ENCODE peak calls at places on chromosomes 13 and 19, in seven cellular contexts. One of them, this sample, is unnamed.

GRCh38 chr13:68988176-68988575 is 1119.5 kb upstream of the ATXN8OS start:
- DNase-seq in CD8-positive, alpha-beta T cell: no peak
- DNase-seq in H9: no peak
- DNase-seq in gastrocnemius medialis: no peak
- DNase-seq in mesendoderm: no peak
- DNase-seq in A549: no peak
- DNase-seq in MM.1S: no peak
- DNase-seq in this sample: no peak

GRCh38 chr13:100175803-100176182 is 86.9 kb downstream of the PCCA start:
- DNase-seq in CD8-positive, alpha-beta T cell: no peak
- DNase-seq in gastrocnemius medialis: no peak
- DNase-seq in mesendoderm: peak
- DNase-seq in A549: no peak
- DNase-seq in H9: no peak
- DNase-seq in MM.1S: no peak
- DNase-seq in this sample: no peak

GRCh38 chr13:33633701-33634525 is 184.0 kb upstream of the RFC3 start:
- DNase-seq in MM.1S: no peak
- DNase-seq in CD8-positive, alpha-beta T cell: no peak
- DNase-seq in A549: no peak
- DNase-seq in mesendoderm: peak
- DNase-seq in gastrocnemius medialis: no peak
- DNase-seq in H9: no peak
- DNase-seq in this sample: peak

GRCh38 chr13:100694722-100695644 is 20.4 kb upstream of the TMTC4 start:
- DNase-seq in CD8-positive, alpha-beta T cell: no peak
- DNase-seq in H9: peak
- DNase-seq in mesendoderm: peak
- DNase-seq in MM.1S: no peak
- DNase-seq in A549: peak
- DNase-seq in gastrocnemius medialis: no peak
- DNase-seq in this sample: peak

GRCh38 chr19:4134351-4134750 is 10.4 kb upstream of the MAP2K2 start:
- DNase-seq in CD8-positive, alpha-beta T cell: no peak
- DNase-seq in H9: no peak
- DNase-seq in MM.1S: no peak
- DNase-seq in gastrocnemius medialis: no peak
- DNase-seq in mesendoderm: no peak
- DNase-seq in A549: no peak
- DNase-seq in this sample: no peak

GRCh38 chr19:14615628-14616027 is 32.7 kb downstream of the CLEC17A start:
- DNase-seq in A549: no peak
- DNase-seq in H9: no peak
- DNase-seq in mesendoderm: no peak
- DNase-seq in gastrocnemius medialis: no peak
- DNase-seq in CD8-positive, alpha-beta T cell: no peak
- DNase-seq in MM.1S: no peak
- DNase-seq in this sample: no peak

GRCh38 chr13:29993716-29994488 is 143.5 kb upstream of the UBL3 start:
- DNase-seq in mesendoderm: no peak
- DNase-seq in gastrocnemius medialis: no peak
- DNase-seq in MM.1S: no peak
- DNase-seq in CD8-positive, alpha-beta T cell: no peak
- DNase-seq in H9: no peak
- DNase-seq in A549: no peak
- DNase-seq in this sample: peak

GRCh38 chr19:33063356-33064116 is 1.2 kb downstream of the RHPN2 start:
- DNase-seq in mesendoderm: no peak
- DNase-seq in MM.1S: peak
- DNase-seq in CD8-positive, alpha-beta T cell: no peak
- DNase-seq in A549: no peak
- DNase-seq in H9: peak
- DNase-seq in gastrocnemius medialis: no peak
- DNase-seq in this sample: no peak

GRCh38 chr13:29457299-29457698 is 138.2 kb downstream of the SLC7A1 start:
- DNase-seq in A549: no peak
- DNase-seq in mesendoderm: no peak
- DNase-seq in gastrocnemius medialis: no peak
- DNase-seq in CD8-positive, alpha-beta T cell: no peak
- DNase-seq in H9: no peak
- DNase-seq in MM.1S: no peak
- DNase-seq in this sample: peak

GRCh38 chr13:32098275-32098674 is 66.7 kb downstream of the FRY start:
- DNase-seq in MM.1S: no peak
- DNase-seq in H9: no peak
- DNase-seq in A549: no peak
- DNase-seq in mesendoderm: no peak
- DNase-seq in gastrocnemius medialis: no peak
- DNase-seq in CD8-positive, alpha-beta T cell: no peak
- DNase-seq in this sample: no peak

GRCh38 chr13:28128030-28128429 is 10.3 kb upstream of the PAN3 start:
- DNase-seq in CD8-positive, alpha-beta T cell: no peak
- DNase-seq in gastrocnemius medialis: no peak
- DNase-seq in MM.1S: no peak
- DNase-seq in A549: no peak
- DNase-seq in H9: no peak
- DNase-seq in mesendoderm: no peak
- DNase-seq in this sample: no peak

GRCh38 chr13:29722415-29722814 is 126.9 kb upstream of the SLC7A1 start:
- DNase-seq in H9: no peak
- DNase-seq in A549: no peak
- DNase-seq in mesendoderm: no peak
- DNase-seq in MM.1S: no peak
- DNase-seq in gastrocnemius medialis: no peak
- DNase-seq in CD8-positive, alpha-beta T cell: no peak
- DNase-seq in this sample: no peak

GRCh38 chr19:35093941-35094647 is 21.5 kb upstream of the FXYD3 start:
- DNase-seq in A549: no peak
- DNase-seq in MM.1S: no peak
- DNase-seq in gastrocnemius medialis: no peak
- DNase-seq in CD8-positive, alpha-beta T cell: no peak
- DNase-seq in H9: no peak
- DNase-seq in mesendoderm: no peak
- DNase-seq in this sample: no peak

GRCh38 chr13:39023761-39024160 is 14.1 kb downstream of the PROSER1 start:
- DNase-seq in CD8-positive, alpha-beta T cell: no peak
- DNase-seq in MM.1S: no peak
- DNase-seq in A549: no peak
- DNase-seq in gastrocnemius medialis: no peak
- DNase-seq in H9: no peak
- DNase-seq in mesendoderm: peak
- DNase-seq in this sample: no peak

GRCh38 chr19:48489608-48490216 is 20.5 kb downstream of the CYTH2 start:
- DNase-seq in MM.1S: peak
- DNase-seq in CD8-positive, alpha-beta T cell: peak
- DNase-seq in mesendoderm: peak
- DNase-seq in gastrocnemius medialis: peak
- DNase-seq in H9: peak
- DNase-seq in A549: peak
- DNase-seq in this sample: no peak

GRCh38 chr13:30421093-30422055 is 919 bp upstream of the UBE2L5 start:
- DNase-seq in CD8-positive, alpha-beta T cell: peak
- DNase-seq in gastrocnemius medialis: peak
- DNase-seq in mesendoderm: peak
- DNase-seq in H9: peak
- DNase-seq in A549: peak
- DNase-seq in MM.1S: peak
- DNase-seq in this sample: peak

GRCh38 chr19:41456342-41456918 is 13.5 kb downstream of the ERICH4 start:
- DNase-seq in gastrocnemius medialis: no peak
- DNase-seq in CD8-positive, alpha-beta T cell: no peak
- DNase-seq in MM.1S: no peak
- DNase-seq in H9: no peak
- DNase-seq in A549: no peak
- DNase-seq in mesendoderm: no peak
- DNase-seq in this sample: peak

GRCh38 chr13:30026093-30026492 is 175.7 kb upstream of the UBL3 start:
- DNase-seq in gastrocnemius medialis: no peak
- DNase-seq in mesendoderm: no peak
- DNase-seq in CD8-positive, alpha-beta T cell: no peak
- DNase-seq in A549: no peak
- DNase-seq in H9: no peak
- DNase-seq in MM.1S: no peak
- DNase-seq in this sample: peak

GRCh38 chr13:110297011-110297410 is 9.9 kb downstream of the COL4A1 start:
- DNase-seq in CD8-positive, alpha-beta T cell: no peak
- DNase-seq in A549: no peak
- DNase-seq in H9: no peak
- DNase-seq in MM.1S: no peak
- DNase-seq in mesendoderm: peak
- DNase-seq in gastrocnemius medialis: no peak
- DNase-seq in this sample: no peak

GRCh38 chr19:51020988-51021651 is 1.6 kb upstream of the KLK10 start:
- DNase-seq in gastrocnemius medialis: no peak
- DNase-seq in A549: peak
- DNase-seq in MM.1S: peak
- DNase-seq in H9: no peak
- DNase-seq in CD8-positive, alpha-beta T cell: no peak
- DNase-seq in mesendoderm: peak
- DNase-seq in this sample: peak

GRCh38 chr19:35712910-35713845 is 4.6 kb upstream of the KMT2B start:
- DNase-seq in CD8-positive, alpha-beta T cell: no peak
- DNase-seq in A549: no peak
- DNase-seq in H9: no peak
- DNase-seq in MM.1S: no peak
- DNase-seq in gastrocnemius medialis: no peak
- DNase-seq in mesendoderm: no peak
- DNase-seq in this sample: no peak

GRCh38 chr19:46211201-46211881 is 18.2 kb upstream of the IGFL1 start:
- DNase-seq in gastrocnemius medialis: peak
- DNase-seq in MM.1S: no peak
- DNase-seq in H9: peak
- DNase-seq in mesendoderm: peak
- DNase-seq in CD8-positive, alpha-beta T cell: no peak
- DNase-seq in A549: no peak
- DNase-seq in this sample: no peak
- H3K27ac ChIP-seq in gastrocnemius medialis: no peak
- H3K27ac ChIP-seq in MM.1S: no peak
- H3K27ac ChIP-seq in H9: peak
- H3K27ac ChIP-seq in mesendoderm: peak
- H3K27ac ChIP-seq in CD8-positive, alpha-beta T cell: no peak
- H3K27ac ChIP-seq in A549: peak
- H3K27ac ChIP-seq in this sample: no peak

DNA sequence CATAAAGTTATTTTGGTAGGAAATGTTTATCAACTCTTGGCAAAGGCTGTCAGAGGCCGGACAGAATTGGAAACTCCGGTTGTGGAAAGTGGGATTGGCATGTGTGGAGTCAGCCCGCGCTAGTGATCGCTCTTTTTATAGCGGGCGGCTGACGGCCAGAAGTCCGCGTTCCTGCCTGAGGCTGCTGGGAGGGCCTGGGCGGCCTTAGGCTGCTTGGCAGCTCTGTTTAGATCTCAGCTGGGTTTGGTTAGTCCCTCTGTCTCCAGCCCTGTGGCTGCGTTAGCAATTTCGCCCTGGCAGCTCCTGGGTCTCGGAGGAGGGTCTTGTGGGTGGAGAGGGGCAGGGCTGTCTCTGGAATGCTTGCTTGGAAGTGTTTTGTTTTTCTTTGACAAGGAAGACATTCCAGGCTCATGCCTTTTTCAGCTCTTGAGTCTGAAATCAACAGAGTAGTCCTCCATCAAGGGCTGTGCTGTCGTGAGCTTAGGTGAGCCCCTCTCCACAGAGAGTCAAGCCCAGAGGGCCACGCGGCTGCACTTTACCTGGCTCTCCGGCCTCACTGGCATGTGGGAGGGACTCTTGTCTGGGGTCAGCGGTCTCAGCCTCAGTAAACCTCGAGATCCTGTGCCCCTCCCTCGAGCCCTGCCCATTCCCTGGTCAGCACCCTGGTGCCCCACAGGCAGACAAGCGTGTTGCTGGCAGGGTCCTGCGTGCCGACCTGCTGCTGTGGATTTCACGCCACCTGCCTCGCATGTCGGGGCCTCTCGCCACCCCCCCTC is 22.5 kb downstream of the DOT1L start:
- DNase-seq in A549: no peak
- DNase-seq in H9: no peak
- DNase-seq in mesendoderm: peak
- DNase-seq in MM.1S: no peak
- DNase-seq in CD8-positive, alpha-beta T cell: no peak
- DNase-seq in gastrocnemius medialis: peak
- DNase-seq in this sample: peak
- H3K27ac ChIP-seq in A549: no peak
- H3K27ac ChIP-seq in H9: no peak
- H3K27ac ChIP-seq in mesendoderm: no peak
- H3K27ac ChIP-seq in MM.1S: no peak
- H3K27ac ChIP-seq in CD8-positive, alpha-beta T cell: no peak
- H3K27ac ChIP-seq in gastrocnemius medialis: peak
- H3K27ac ChIP-seq in this sample: peak

DNA sequence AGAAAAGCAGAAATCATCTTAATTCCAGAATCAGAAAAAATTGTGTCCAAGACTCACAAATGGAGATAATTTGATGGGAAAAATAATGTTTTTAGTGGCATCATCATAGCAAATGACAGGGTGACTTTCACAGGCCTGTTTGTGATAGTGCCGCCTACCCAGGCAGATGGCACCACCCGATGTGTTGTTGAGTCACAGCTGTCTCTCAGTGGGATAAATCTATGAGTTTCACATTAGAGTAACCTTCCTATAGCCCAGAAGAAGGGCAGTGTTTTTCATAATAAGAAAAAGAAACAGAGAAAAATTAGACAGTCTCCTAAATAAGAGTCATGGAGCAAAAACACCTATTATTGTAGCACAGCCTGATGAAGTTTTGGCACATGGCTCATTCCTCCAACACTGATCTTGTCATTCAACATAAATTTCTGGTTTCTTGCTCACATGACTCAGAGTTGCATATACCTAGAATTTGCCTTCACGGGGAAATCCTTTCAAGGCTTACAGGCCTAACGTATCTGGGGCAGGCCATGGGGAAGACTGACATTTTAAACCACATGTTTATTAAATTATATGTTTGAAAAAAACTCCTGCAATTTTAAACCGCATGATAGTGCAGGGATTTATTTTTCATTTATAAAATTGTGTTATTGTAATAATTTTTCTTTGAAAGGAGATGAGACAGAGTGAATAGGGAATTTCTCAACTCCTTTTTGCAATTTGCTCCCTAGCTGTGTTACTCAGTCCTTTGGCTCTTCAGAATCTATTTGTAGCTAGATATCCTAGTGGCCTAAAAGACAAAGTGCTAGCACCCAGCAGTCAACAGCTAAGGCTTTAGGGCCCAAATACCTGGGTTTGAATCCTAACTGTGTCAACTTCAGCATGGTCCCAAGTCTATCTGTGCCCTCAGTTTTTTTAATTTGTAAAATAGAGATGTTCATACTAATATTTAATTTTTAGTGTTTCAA is 393.7 kb downstream of the NDFIP2 start:
- DNase-seq in CD8-positive, alpha-beta T cell: no peak
- DNase-seq in H9: no peak
- DNase-seq in gastrocnemius medialis: no peak
- DNase-seq in A549: no peak
- DNase-seq in MM.1S: no peak
- DNase-seq in mesendoderm: peak
- DNase-seq in this sample: peak
- H3K27ac ChIP-seq in CD8-positive, alpha-beta T cell: no peak
- H3K27ac ChIP-seq in H9: no peak
- H3K27ac ChIP-seq in gastrocnemius medialis: no peak
- H3K27ac ChIP-seq in A549: no peak
- H3K27ac ChIP-seq in MM.1S: no peak
- H3K27ac ChIP-seq in mesendoderm: no peak
- H3K27ac ChIP-seq in this sample: no peak

DNA sequence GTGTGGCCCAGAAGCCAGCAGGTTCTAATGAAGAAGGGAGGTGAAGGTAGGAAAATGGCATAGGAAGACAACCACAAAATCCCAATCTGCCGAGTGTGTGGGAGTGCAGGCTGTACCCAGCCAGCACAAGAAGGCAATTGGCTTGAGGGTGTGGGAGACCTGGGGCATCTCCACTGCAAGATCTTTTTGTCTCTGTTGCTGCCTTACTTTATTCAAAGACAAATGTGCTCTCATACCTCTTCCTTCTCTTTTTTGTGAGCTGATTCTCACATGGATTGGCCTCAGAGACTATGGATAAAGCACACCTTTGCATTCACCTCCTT is 183.6 kb downstream of the ZNF536 start:
- DNase-seq in A549: no peak
- DNase-seq in H9: no peak
- DNase-seq in gastrocnemius medialis: no peak
- DNase-seq in MM.1S: no peak
- DNase-seq in mesendoderm: no peak
- DNase-seq in CD8-positive, alpha-beta T cell: no peak
- DNase-seq in this sample: no peak
- H3K27ac ChIP-seq in A549: no peak
- H3K27ac ChIP-seq in H9: no peak
- H3K27ac ChIP-seq in gastrocnemius medialis: no peak
- H3K27ac ChIP-seq in MM.1S: no peak
- H3K27ac ChIP-seq in mesendoderm: no peak
- H3K27ac ChIP-seq in CD8-positive, alpha-beta T cell: no peak
- H3K27ac ChIP-seq in this sample: no peak